ENCODE peak calls at places on chromosomes 1 and 21, in six cellular contexts. N is IMR-90, Y is neuronal stem cell, X is trophoblast cell, V is H9, D is mesenchymal stem cell. O is an unnamed sample.

GRCh38 chr21:41877901-41878830 is 978 bp downstream of the PRDM15 start:
- DNase-seq in N (peak), V (no peak), Y (peak), X (no peak), D (peak), O (no peak)

GRCh38 chr1:70542856-70543255 is 131.8 kb downstream of the CTH start:
- DNase-seq in D (no peak), X (no peak), Y (no peak), V (no peak), N (no peak), O (no peak)

GRCh38 chr21:32515869-32516268 is 69.5 kb downstream of the TCP10L start:
- DNase-seq in D (no peak), V (no peak), X (no peak), Y (no peak), N (peak), O (no peak)

GRCh38 chr1:199784127-199784526 is 243.4 kb upstream of the NR5A2 start:
- DNase-seq in V (no peak), N (peak), D (peak), Y (no peak), X (no peak), O (no peak)

GRCh38 chr1:53266038-53266437 is 27.7 kb upstream of the MAGOH start:
- DNase-seq in V (no peak), D (no peak), N (no peak), X (no peak), Y (no peak), O (no peak)

GRCh38 chr1:160997323-160998038 is 23.5 kb downstream of the F11R start:
- DNase-seq in Y (no peak), N (peak), X (peak), D (peak), V (peak), O (no peak)

GRCh38 chr21:37878946-37879660 is 37.2 kb downstream of the KCNJ6 start:
- DNase-seq in N (peak), D (peak), Y (no peak), V (no peak), X (peak), O (no peak)

GRCh38 chr1:95582191-95582590 is 348.2 kb downstream of the RWDD3 start:
- DNase-seq in V (no peak), X (no peak), N (no peak), D (no peak), Y (no peak), O (no peak)

GRCh38 chr1:244163861-244164562 is 112.9 kb downstream of the ZBTB18 start:
- DNase-seq in N (peak), D (peak), V (peak), Y (no peak), X (peak), O (no peak)

GRCh38 chr1:244165701-244166100 is 114.6 kb downstream of the ZBTB18 start:
- DNase-seq in X (no peak), Y (no peak), D (no peak), N (peak), V (no peak), O (no peak)

GRCh38 chr1:244163131-244163530 is 112.0 kb downstream of the ZBTB18 start:
- DNase-seq in D (peak), Y (no peak), X (no peak), N (peak), V (no peak), O (no peak)

GRCh38 chr1:244164563-244164890 is 113.4 kb downstream of the ZBTB18 start:
- DNase-seq in X (no peak), V (no peak), N (no peak), D (no peak), Y (no peak), O (no peak)

DNA sequence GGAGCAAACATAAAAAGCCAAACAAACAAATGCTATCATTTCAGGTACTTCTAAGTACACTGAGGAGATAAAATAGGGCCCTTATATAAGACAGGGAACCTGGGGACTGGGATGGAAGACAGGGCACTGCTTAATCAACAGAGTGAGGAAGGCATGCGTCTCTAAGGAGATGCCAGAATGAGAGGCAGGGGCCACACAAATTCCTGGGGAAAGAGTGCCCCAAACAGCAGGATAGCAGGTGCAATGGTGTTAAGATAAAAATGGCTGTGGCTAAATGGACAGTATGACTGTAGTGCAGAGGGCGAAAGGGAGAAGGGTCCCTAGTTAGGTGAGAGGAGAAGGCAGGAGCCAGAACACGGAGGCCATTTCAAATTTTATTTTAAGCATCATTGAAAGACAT is 113.9 kb downstream of the ZBTB18 start:
- DNase-seq in V (no peak), X (no peak), Y (no peak), D (no peak), N (no peak), O (no peak)
- H3K14ac ChIP-seq in V (no peak), X (no peak), Y (no peak), D (no peak), N (peak), O (no peak)

GRCh38 chr1:115060501-115060900 is 28.8 kb downstream of the TSPAN2 start:
- DNase-seq in D (no peak), Y (no peak), V (no peak), N (peak), X (no peak), O (no peak)
- H3K14ac ChIP-seq in D (no peak), Y (no peak), V (no peak), N (no peak), X (no peak), O (no peak)

GRCh38 chr1:152003846-152004442 is 10.3 kb upstream of the S100A10 start:
- DNase-seq in N (no peak), X (no peak), D (peak), Y (no peak), V (peak), O (no peak)

GRCh38 chr1:152002960-152003359 is 9.3 kb upstream of the S100A10 start:
- DNase-seq in V (no peak), Y (no peak), N (no peak), X (no peak), D (no peak), O (no peak)

GRCh38 chr1:151998611-151999362 is 5.1 kb upstream of the S100A10 start:
- DNase-seq in D (no peak), X (no peak), N (peak), V (no peak), Y (no peak), O (no peak)

GRCh38 chr1:152001631-152002584 is 8.2 kb upstream of the S100A10 start:
- DNase-seq in N (peak), Y (peak), V (peak), D (peak), X (peak), O (peak)

DNA sequence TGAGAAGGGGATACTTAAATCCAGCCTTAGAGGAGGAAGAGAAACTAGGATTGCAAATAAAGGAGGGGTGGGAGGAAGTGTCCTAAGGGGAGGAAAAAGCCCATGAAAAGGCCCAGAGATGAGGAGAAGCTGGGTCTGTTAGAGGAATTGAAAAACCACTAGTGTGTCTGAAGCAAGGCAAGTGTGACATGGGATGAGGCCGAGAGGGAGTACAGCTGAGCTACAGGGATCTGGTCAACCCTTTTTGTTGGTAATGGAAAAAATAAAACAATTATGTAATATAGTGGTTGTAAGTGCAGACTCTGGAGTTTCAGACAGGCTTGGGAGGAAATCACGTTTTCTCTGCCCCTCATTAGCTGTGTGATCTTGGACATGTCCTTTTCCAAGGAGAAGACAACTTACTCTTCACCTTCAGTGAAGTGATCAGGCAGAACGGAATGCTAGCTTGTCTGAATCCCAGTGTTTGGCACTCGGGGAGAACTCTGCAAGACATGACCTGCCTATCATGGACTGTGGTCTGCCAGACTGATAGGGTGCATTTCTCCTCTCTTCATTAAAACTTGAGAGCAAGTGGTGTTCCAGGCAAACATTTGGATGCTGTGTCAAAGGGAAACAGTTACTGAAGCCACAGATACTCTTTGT is 7.5 kb upstream of the S100A10 start:
- DNase-seq in V (no peak), X (no peak), D (no peak), Y (no peak), N (no peak), O (no peak)
- H3K14ac ChIP-seq in V (no peak), X (no peak), D (no peak), Y (no peak), N (peak), O (no peak)

GRCh38 chr1:37448691-37449417 is 25.5 kb upstream of the ZC3H12A start:
- DNase-seq in D (no peak), Y (no peak), X (peak), V (no peak), N (peak), O (no peak)

GRCh38 chr1:37448185-37448584 is 26.2 kb upstream of the ZC3H12A start:
- DNase-seq in V (peak), X (no peak), N (no peak), Y (no peak), D (no peak), O (no peak)

GRCh38 chr1:37446874-37447273 is 27.5 kb upstream of the ZC3H12A start:
- DNase-seq in N (no peak), V (no peak), X (no peak), D (no peak), Y (no peak), O (no peak)

GRCh38 chr1:37452416-37452815 is 22.0 kb upstream of the ZC3H12A start:
- DNase-seq in X (no peak), V (peak), Y (no peak), N (no peak), D (no peak), O (no peak)

GRCh38 chr1:37449936-37450335 is 24.4 kb upstream of the ZC3H12A start:
- DNase-seq in N (no peak), X (no peak), V (peak), Y (no peak), D (no peak), O (no peak)
- H3K14ac ChIP-seq in N (no peak), X (no peak), V (no peak), Y (no peak), D (no peak), O (no peak)

GRCh38 chr1:170221495-170221894 is 75.7 kb downstream of the NTMT2 start:
- DNase-seq in D (no peak), V (no peak), X (no peak), N (no peak), Y (no peak), O (no peak)
- H3K14ac ChIP-seq in D (no peak), V (no peak), X (peak), N (no peak), Y (no peak), O (no peak)

DNA sequence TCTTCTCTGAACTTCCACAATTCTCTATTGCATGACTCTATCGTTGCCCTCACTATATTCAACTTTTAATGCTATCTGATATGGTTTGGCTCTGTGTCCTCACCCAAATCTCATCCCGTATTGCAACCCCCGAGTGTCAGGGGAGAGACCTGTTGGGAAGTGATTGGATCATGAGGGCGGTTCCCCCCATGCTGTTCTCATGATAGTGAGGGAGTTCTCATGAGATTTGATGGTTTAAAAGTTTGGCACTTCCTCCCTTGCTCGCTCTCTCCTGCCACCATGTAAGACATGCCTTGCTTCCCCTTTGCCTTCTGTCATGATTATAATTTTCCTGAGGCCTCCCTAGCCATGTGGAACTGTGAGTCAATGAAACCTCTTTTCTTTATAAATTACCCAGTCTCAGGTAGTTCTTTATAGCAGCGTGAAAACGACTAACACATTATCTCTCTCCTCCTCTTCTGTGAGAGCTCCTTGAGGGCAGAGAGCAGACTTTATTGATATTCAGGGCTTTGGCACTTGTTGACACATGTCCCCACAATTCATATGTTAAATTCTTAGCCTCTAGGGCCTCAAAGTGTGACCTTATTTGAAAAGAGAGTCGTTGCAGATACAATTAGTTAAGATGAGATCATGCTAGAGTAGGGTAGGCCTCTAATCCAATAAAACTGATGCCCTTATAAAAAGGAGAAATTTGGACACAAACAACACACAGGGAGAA is 52.1 kb downstream of the ADCY10 start:
- DNase-seq in V (no peak), X (no peak), D (no peak), Y (no peak), N (no peak), O (no peak)
- H3K14ac ChIP-seq in V (no peak), X (no peak), D (no peak), Y (no peak), N (peak), O (no peak)

DNA sequence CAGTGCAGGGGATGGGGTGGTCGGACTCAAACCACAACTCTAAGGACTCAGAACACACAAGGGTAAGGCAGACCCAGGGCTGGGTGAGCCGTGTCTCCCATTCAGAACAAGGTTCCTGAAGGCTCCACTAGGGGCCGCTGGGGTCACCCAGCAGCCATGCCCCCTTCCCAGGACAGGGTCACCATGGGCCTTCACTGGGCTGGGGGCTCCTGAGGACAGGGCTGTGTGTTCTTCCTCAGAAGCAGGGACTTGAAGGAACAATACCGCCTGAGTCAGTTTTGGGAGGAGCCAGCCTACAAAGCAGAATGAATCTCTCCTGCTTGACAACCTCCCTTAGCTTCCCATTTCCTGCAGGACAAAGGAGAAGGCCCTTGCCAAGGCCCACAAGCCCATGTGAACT is 15.4 kb downstream of the RIMS3 start:
- DNase-seq in D (no peak), X (no peak), V (peak), N (no peak), Y (peak), O (peak)
- H3K14ac ChIP-seq in D (no peak), X (no peak), V (no peak), N (no peak), Y (no peak), O (no peak)

DNA sequence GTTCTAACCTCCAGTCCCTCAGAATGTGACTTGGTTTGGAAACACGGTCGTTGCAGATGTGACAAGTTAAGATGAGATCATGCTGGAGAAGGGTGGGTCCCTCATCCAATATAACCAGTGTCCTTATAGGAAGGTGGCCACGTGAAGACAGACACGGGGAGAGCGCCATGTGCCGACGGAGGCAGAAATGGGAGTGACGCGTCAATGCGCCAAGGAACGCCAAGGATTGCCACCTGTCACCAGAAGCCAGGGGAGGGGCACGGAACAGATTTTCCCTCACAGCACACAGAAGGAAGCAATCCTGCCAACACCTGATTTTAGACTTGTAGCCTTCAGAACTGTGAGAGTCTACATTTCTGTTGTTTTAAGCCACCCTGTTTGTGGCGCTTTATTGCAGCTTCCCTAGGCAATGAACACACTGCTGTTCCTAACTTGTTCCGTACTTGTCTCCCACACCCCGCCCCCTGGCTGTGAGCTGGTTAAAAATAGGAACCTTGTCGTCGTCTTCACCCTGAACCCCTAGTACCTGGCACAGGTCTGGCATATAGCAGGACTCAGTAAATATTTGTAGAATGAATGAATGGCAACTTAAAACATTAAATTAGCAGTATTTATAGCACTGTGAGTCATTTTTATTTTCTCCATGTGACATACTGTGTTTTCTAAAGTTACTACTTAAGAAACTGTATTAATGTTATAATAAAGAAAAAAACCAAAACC is 14.2 kb downstream of the RIMS3 start:
- DNase-seq in X (no peak), Y (no peak), V (no peak), N (no peak), D (no peak), O (no peak)
- H3K14ac ChIP-seq in X (no peak), Y (no peak), V (no peak), N (no peak), D (no peak), O (no peak)

DNA sequence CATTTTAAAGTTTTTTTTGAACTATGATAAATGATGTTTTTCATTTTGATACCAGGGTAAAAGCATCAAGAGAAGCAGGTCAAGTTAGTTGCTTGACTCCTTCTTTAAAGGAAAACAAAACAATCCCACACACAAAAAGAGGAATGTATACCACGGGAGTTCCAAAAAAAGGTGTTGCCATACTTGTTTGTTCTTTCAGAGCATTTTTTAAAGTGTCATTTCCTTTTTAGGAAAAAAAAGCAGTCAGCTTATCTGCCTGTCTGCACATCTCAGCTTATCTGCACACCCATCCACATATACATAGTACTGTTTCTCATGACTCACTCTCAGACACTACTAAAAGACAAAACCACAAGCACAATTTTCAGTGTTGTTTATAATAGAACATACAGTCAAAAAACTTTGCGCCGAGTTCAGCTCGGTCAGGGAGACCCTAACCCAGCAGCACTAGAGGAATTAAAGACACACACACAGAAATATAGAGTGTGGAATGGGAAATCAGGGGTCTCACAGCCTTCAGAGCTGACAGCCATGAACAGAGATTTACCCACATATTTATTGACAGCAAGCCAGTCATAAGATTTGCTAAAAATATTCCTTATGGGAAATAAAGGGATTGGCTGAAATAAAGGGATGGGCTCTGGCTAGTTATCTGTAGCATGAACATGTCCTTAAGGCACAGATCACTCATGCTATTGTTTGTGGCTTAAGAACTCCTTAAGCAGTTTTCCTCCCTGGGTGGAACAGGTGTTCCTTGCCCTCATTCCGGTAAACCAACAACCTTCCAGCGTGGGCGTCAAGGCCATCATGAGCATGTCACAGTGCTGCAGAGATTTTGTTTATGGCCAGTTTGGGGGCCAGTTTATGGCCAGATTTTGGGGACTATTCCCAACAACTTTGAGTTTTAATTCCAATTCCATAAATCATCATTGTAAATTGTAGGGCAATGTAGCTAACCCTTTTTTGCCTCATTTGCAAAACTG is 11.4 kb upstream of the MNDA start:
- DNase-seq in V (no peak), D (peak), N (no peak), Y (no peak), X (no peak), O (no peak)
- H3K14ac ChIP-seq in V (no peak), D (no peak), N (no peak), Y (no peak), X (no peak), O (no peak)